ENCODE peak calls at places on chromosomes 12 and 14, in five cellular contexts. K, W, I, L and T are unnamed samples.

GRCh38 chr12:66776974-66777373 is 98.1 kb upstream of the GRIP1 start:
- DNase-seq in L (no peak), W (no peak), I (no peak), K (no peak), T (no peak)

GRCh38 chr12:27534765-27535161 is 10.8 kb downstream of the PPFIBP1 start:
- DNase-seq in K (no peak), W (no peak), L (no peak), I (no peak), T (no peak)

GRCh38 chr12:63276537-63277365 is 125.8 kb upstream of the AVPR1A start:
- DNase-seq in K (no peak), I (peak), L (peak), W (no peak), T (no peak)

GRCh38 chr12:113846275-113846674 is 119.8 kb downstream of the RBM19 start:
- DNase-seq in L (no peak), W (no peak), I (peak), K (no peak), T (no peak)

GRCh38 chr14:77076118-77076631 is 21.9 kb upstream of the CIPC start:
- DNase-seq in I (no peak), W (peak), K (peak), L (peak), T (peak)

GRCh38 chr12:93895096-93895460 is 217.9 kb downstream of the CRADD start:
- DNase-seq in K (no peak), L (peak), I (no peak), W (no peak), T (no peak)

GRCh38 chr12:63149884-63150254 is 1.1 kb downstream of the AVPR1A start:
- DNase-seq in K (no peak), I (no peak), L (no peak), W (no peak), T (peak)

GRCh38 chr14:93712838-93713724 is 75.2 kb downstream of the PRIMA1 start:
- DNase-seq in K (no peak), W (no peak), L (no peak), I (no peak), T (no peak)

GRCh38 chr12:113334786-113335539 is at the start of gene SLC8B1:
- DNase-seq in I (peak), L (peak), W (peak), K (peak), T (peak)

GRCh38 chr12:32895688-32896437 is 714 bp downstream of the PKP2 start:
- DNase-seq in L (no peak), W (no peak), I (peak), K (no peak), T (peak)

GRCh38 chr12:95408201-95408600 is 65.8 kb upstream of the METAP2 start:
- DNase-seq in L (no peak), W (no peak), K (no peak), I (peak), T (no peak)

GRCh38 chr12:42756841-42757661 is 167.5 kb upstream of the PRICKLE1 start:
- DNase-seq in L (peak), K (no peak), W (no peak), I (no peak), T (peak)

GRCh38 chr14:91159906-91160305 is 46.0 kb downstream of the DGLUCY start:
- DNase-seq in W (no peak), I (no peak), K (no peak), L (no peak), T (no peak)

GRCh38 chr12:56637621-56638020 is 7.5 kb upstream of the BAZ2A start:
- DNase-seq in W (no peak), K (no peak), L (no peak), I (no peak), T (no peak)

GRCh38 chr12:56636118-56636674 is 6.1 kb upstream of the BAZ2A start:
- DNase-seq in W (peak), L (peak), K (peak), I (peak), T (peak)

GRCh38 chr12:56634837-56635538 is 4.9 kb upstream of the BAZ2A start:
- DNase-seq in I (peak), W (peak), L (peak), K (peak), T (peak)

GRCh38 chr12:56635539-56636117 is 5.5 kb upstream of the BAZ2A start:
- DNase-seq in K (no peak), L (no peak), W (no peak), I (peak), T (no peak)

DNA sequence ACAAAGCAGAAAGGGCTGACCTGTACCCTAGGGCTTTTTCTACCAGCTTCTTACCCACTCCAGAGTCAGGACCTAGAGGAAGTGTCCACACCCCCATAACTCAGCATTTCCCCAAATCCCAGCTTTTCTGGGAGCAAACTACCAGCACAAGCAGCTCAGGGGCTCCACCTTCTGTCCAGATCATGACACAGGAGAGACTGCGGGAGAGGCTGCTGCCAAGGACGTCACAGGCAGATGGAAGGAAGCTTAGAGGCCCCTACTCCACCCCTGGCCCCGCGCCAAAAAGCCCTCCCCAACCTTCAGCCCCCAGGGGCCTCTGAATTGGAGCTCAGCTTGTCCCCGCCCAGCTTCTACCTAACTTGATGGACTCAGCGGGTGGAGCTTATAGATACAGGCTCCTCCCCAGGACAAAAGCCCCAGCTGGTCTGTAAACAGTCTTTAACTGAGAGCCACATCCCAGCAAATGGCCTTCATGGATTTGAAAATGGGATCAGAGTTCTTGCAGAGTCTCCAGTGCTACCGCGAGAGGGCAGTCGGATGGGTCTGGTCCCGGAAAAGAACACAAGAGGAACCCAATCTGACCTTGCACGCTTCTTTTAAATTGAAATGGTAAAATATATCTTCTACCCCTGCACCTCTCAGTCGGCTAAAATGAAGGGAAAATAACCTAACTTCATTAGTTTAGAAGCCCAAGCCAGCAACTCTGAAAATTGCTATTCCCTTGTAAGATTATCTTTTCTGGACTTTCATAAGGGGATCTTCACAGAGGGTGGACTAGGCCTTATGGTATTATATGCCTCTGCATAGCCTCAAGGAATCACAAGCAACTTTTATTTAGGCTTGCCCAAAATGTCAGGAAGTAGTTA is 6.8 kb upstream of the BAZ2A start:
- DNase-seq in K (peak), W (peak), L (peak), I (peak), T (peak)
- H3K4me3 ChIP-seq in K (peak), W (peak), L (peak), I (peak), T (peak)

DNA sequence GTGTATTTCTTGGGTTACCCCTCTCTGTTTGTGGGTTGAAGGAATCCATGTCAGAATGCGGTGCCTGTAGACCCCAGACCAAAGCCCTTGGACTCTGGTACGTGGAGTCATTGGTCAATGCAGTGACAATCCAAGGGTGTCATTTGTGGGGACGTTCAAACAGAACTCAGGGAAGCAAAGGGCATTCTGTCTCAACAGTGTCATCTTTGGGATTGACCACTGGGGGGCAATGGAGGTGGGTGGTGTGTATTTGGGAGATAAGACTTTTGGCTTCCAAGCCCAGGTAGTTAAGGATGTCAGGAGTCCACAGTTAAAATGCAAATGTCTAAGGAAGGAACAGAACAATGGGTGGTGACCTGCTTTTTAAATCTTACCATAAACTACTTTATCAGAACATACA is 54.6 kb upstream of the CCDC175 start:
- DNase-seq in L (no peak), W (no peak), K (no peak), I (peak), T (no peak)
- H3K4me3 ChIP-seq in L (no peak), W (no peak), K (no peak), I (no peak), T (no peak)

GRCh38 chr14:60803871-60804270 is 69.3 kb downstream of the MNAT1 start:
- DNase-seq in L (no peak), W (no peak), I (no peak), K (no peak), T (no peak)

GRCh38 chr14:60807971-60808370 is 73.4 kb downstream of the MNAT1 start:
- DNase-seq in I (no peak), L (no peak), K (no peak), W (no peak), T (no peak)

GRCh38 chr14:60812987-60813386 is 78.4 kb downstream of the MNAT1 start:
- DNase-seq in W (no peak), K (no peak), I (peak), L (no peak), T (no peak)

GRCh38 chr14:60805881-60806569 is 71.5 kb downstream of the MNAT1 start:
- DNase-seq in W (no peak), K (no peak), L (peak), I (no peak), T (no peak)

GRCh38 chr14:60807247-60807646 is 72.7 kb downstream of the MNAT1 start:
- DNase-seq in K (no peak), L (no peak), W (no peak), I (no peak), T (no peak)
- H3K4me3 ChIP-seq in K (no peak), L (no peak), W (no peak), I (no peak), T (no peak)

GRCh38 chr12:13007496-13008233 is 7.6 kb upstream of the HEBP1 start:
- DNase-seq in W (no peak), K (no peak), L (no peak), I (no peak), T (no peak)
- H3K4me3 ChIP-seq in W (no peak), K (no peak), L (no peak), I (no peak), T (no peak)